ENCODE peak calls at places on chromosomes 11 and 22, in nine cellular contexts. M is activated CD4-positive, alpha-beta T cell treated with anti-CD3 and anti-CD28 coated beads, Interleukin-2, amount 50 U/mL, for 48 hours; C is G401; J is GDM1; N is substantia nigra; Q is colonic mucosa; G is iris pigment epithelial cell; D is astrocyte; P is mammary epithelial cell. A is an unnamed sample.

GRCh38 chr11:61345170-61345610 is 12.2 kb downstream of the TKFC start:
- DNase-seq in P (no peak), G (no peak), M (no peak), J (no peak), Q (no peak), N (no peak), C (peak), D (no peak), A (peak)

GRCh38 chr11:8342821-8343681 is 79.4 kb upstream of the LMO1 start:
- DNase-seq in C (no peak), M (peak), G (no peak), P (peak), D (no peak), N (no peak), J (no peak), Q (no peak), A (no peak)

GRCh38 chr11:64132982-64133705 is 32.8 kb downstream of the MACROD1 start:
- DNase-seq in C (peak), J (no peak), M (no peak), G (no peak), N (no peak), Q (no peak), P (no peak), D (no peak), A (no peak)

GRCh38 chr22:50525991-50526848 is 822 bp upstream of the SCO2 start:
- DNase-seq in M (peak), J (peak), P (peak), N (peak), G (peak), C (peak), D (peak), Q (peak), A (peak)

GRCh38 chr11:11441516-11441915 is 88.5 kb upstream of the CSNK2A3 start:
- DNase-seq in P (no peak), N (no peak), M (no peak), D (no peak), G (no peak), J (no peak), Q (no peak), C (no peak), A (no peak)

GRCh38 chr11:79676396-79676795 is 235.6 kb upstream of the TENM4 start:
- DNase-seq in D (no peak), P (no peak), J (no peak), N (no peak), Q (no peak), M (no peak), C (no peak), G (no peak), A (no peak)

GRCh38 chr11:72227316-72228228 is 3.0 kb downstream of the INPPL1 start:
- DNase-seq in M (no peak), P (peak), D (peak), C (no peak), N (peak), G (peak), Q (no peak), J (no peak), A (no peak)

GRCh38 chr11:79042824-79043223 is 398.0 kb downstream of the TENM4 start:
- DNase-seq in M (no peak), G (no peak), J (no peak), C (no peak), Q (no peak), P (peak), N (no peak), D (no peak), A (no peak)

GRCh38 chr22:41563051-41563711 is 2.4 kb downstream of the CSDC2 start:
- DNase-seq in P (peak), M (no peak), G (peak), D (peak), J (no peak), C (peak), N (no peak), Q (no peak), A (no peak)

GRCh38 chr11:35207471-35208403 is 68.8 kb downstream of the CD44 start:
- DNase-seq in Q (no peak), N (no peak), G (peak), M (no peak), D (no peak), C (no peak), J (no peak), P (no peak), A (no peak)

GRCh38 chr22:25746012-25746373 is 4.0 kb downstream of the MYO18B start:
- DNase-seq in N (no peak), J (no peak), P (peak), G (peak), M (no peak), D (peak), C (no peak), Q (no peak), A (no peak)

GRCh38 chr11:12086271-12087074 is 23.9 kb upstream of the MICAL2 start:
- DNase-seq in M (no peak), J (peak), Q (peak), D (peak), N (no peak), C (peak), P (peak), G (peak), A (no peak)

GRCh38 chr11:32434387-32435151 is 770 bp downstream of the WT1 start:
- DNase-seq in P (no peak), J (peak), M (no peak), D (no peak), G (no peak), Q (no peak), N (no peak), C (no peak), A (no peak)

GRCh38 chr22:25626146-25626992 is 61.9 kb downstream of the GRK3 start:
- DNase-seq in M (no peak), Q (no peak), C (no peak), G (no peak), P (no peak), D (no peak), N (no peak), J (no peak), A (no peak)

GRCh38 chr11:122559734-122560382 is 95.7 kb upstream of the UBASH3B start:
- DNase-seq in Q (no peak), C (no peak), D (no peak), P (peak), M (no peak), N (no peak), J (no peak), G (no peak), A (no peak)

GRCh38 chr11:4071325-4071724 is 23.3 kb upstream of the RRM1 start:
- DNase-seq in G (no peak), C (no peak), D (no peak), J (no peak), P (no peak), Q (no peak), N (no peak), M (no peak), A (no peak)

GRCh38 chr11:44572884-44573283 is 7.4 kb downstream of the CD82 start:
- DNase-seq in P (no peak), C (no peak), N (no peak), D (no peak), Q (no peak), J (no peak), G (no peak), M (peak), A (no peak)

GRCh38 chr11:109132539-109132938 is 289.5 kb upstream of the C11orf87 start:
- DNase-seq in P (peak), D (no peak), Q (no peak), M (no peak), C (no peak), J (no peak), G (no peak), N (no peak), A (no peak)

GRCh38 chr11:18696638-18697225 is 1.8 kb upstream of the TMEM86A start:
- DNase-seq in Q (no peak), D (peak), N (no peak), M (no peak), G (peak), P (peak), J (no peak), C (no peak), A (no peak)

GRCh38 chr11:64876835-64877341 is 1.5 kb downstream of the EHD1 start:
- DNase-seq in Q (peak), J (no peak), D (no peak), C (peak), N (peak), G (no peak), M (no peak), P (peak), A (no peak)

GRCh38 chr22:38696606-38697005 is 4.1 kb downstream of the JOSD1 start:
- DNase-seq in Q (no peak), N (no peak), C (no peak), D (peak), M (peak), P (peak), G (peak), J (no peak), A (no peak)

GRCh38 chr22:21055880-21056319 is 10.2 kb downstream of the LRRC74B start:
- DNase-seq in Q (no peak), N (no peak), J (peak), P (no peak), D (no peak), M (no peak), G (no peak), C (no peak), A (no peak)

GRCh38 chr22:50303848-50304527 is 3.5 kb downstream of the PLXNB2 start:
- DNase-seq in Q (peak), C (peak), J (peak), D (no peak), N (peak), M (no peak), G (no peak), P (peak), A (no peak)

GRCh38 chr11:43518407-43519165 is 159.9 kb downstream of the TTC17 start:
- DNase-seq in M (no peak), J (no peak), C (no peak), Q (no peak), N (no peak), D (no peak), P (peak), G (peak), A (no peak)

A was measured in NCI-H2227 treated with DMSO at 0.1 percent for 48 hours.